ENCODE peak calls at places on chromosomes 1 and 21, in four cellular contexts. V is epithelial cell of proximal tubule, U is ovary, Z is NB4. Y is an unnamed sample.

GRCh38 chr1:205983925-205984725 is 19.1 kb downstream of the RAB7B start:
- DNase-seq in V (no peak), U (peak), Z (peak), Y (no peak)

GRCh38 chr1:241688940-241689368 is 36.9 kb downstream of the WDR64 start:
- DNase-seq in Z (no peak), V (peak), U (no peak), Y (peak)

GRCh38 chr21:32336711-32337110 is 38.1 kb downstream of the MRAP start:
- DNase-seq in V (no peak), U (no peak), Z (no peak), Y (no peak)

GRCh38 chr21:42414066-42414465 is 10.4 kb downstream of the UBASH3A start:
- DNase-seq in Z (no peak), U (no peak), V (no peak), Y (no peak)

GRCh38 chr21:39851219-39851618 is 16.0 kb upstream of the PCP4 start:
- DNase-seq in U (no peak), Z (no peak), V (no peak), Y (no peak)

GRCh38 chr1:151802372-151802771 is 2.8 kb downstream of the LINGO4 start:
- DNase-seq in Z (no peak), U (no peak), V (no peak), Y (no peak)

GRCh38 chr1:215082532-215083407 is at the start of gene KCNK2:
- DNase-seq in Z (no peak), U (peak), V (no peak), Y (no peak)

GRCh38 chr21:15289896-15290841 is 225.4 kb upstream of the NRIP1 start:
- DNase-seq in V (no peak), Z (no peak), U (no peak), Y (no peak)

GRCh38 chr1:75133754-75134655 is at the start of gene LHX8:
- DNase-seq in V (no peak), Z (no peak), U (no peak), Y (no peak)

GRCh38 chr1:29833596-29833995 is 597.3 kb downstream of the PTPRU start:
- DNase-seq in V (no peak), U (no peak), Z (no peak), Y (no peak)

GRCh38 chr1:24745711-24746582 is 700 bp downstream of the CLIC4 start:
- DNase-seq in U (peak), V (no peak), Z (peak), Y (no peak)

GRCh38 chr1:20278692-20279130 is 12.0 kb upstream of the VWA5B1 start:
- DNase-seq in V (no peak), Z (peak), U (no peak), Y (no peak)

GRCh38 chr1:88985033-88985432 is 7.4 kb downstream of the KYAT3 start:
- DNase-seq in U (peak), Z (no peak), V (no peak), Y (no peak)

GRCh38 chr1:22658385-22659163 is 5.5 kb downstream of the C1QB start:
- DNase-seq in V (no peak), U (no peak), Z (no peak), Y (no peak)

GRCh38 chr1:241475688-241476087 is 43.9 kb downstream of the FH start:
- DNase-seq in V (no peak), Z (no peak), U (no peak), Y (no peak)

GRCh38 chr1:116255933-116256649 is 117.0 kb upstream of the ATP1A1 start:
- DNase-seq in Z (no peak), U (no peak), V (peak), Y (peak)
- H3K4me3 ChIP-seq in Z (no peak), U (no peak), V (no peak), Y (no peak)

GRCh38 chr1:3597599-3597964 is 13.7 kb downstream of the MEGF6 start:
- DNase-seq in U (no peak), Z (peak), V (no peak), Y (no peak)

GRCh38 chr1:3599816-3600215 is 11.5 kb downstream of the MEGF6 start:
- DNase-seq in U (no peak), V (no peak), Z (peak), Y (no peak)

GRCh38 chr1:3599286-3599811 is 12.0 kb downstream of the MEGF6 start:
- DNase-seq in V (no peak), U (no peak), Z (no peak), Y (no peak)

GRCh38 chr1:3598051-3598471 is 13.2 kb downstream of the MEGF6 start:
- DNase-seq in V (no peak), U (peak), Z (no peak), Y (no peak)

DNA sequence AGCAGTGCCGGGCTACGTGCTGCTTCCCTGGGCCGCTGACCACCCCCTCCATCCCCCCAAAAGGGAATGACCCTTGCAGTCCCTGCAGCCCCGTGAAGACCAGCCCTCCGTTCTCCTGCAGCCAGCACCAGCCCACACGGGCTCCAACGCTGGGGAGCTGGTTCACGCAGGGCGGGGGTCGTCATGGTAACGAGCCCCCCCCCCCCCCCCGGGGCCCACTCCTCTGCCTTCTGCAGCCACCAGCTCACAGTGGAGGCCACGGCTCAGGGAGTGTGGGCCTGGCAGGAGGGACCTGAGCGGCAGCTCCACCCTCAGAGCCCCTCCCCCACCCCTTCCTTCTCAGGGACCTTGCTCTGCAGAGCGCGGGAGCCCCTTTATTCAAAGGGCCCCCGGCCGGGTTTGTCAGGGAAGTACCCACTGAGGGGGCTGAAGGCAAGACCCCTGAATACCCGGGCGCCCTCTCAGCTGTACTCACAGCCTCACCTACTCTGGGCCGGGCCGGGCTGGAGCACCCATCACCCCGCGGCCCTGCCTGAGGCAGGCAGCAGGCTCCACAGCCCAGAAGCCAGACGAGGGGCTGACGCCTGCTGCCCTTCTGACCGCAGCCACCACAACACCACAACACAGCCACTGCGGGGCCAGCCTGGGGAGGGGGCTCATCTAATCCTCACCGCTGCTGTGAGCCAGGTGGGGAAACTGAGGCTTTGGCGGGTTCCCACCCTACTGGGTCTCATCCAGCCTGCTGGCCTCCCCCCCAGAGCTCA is 12.6 kb downstream of the MEGF6 start:
- DNase-seq in V (no peak), U (no peak), Z (no peak), Y (no peak)
- H3K4me3 ChIP-seq in V (no peak), U (no peak), Z (no peak), Y (no peak)

GRCh38 chr1:225811622-225812487 is 1.9 kb downstream of the EPHX1 start:
- DNase-seq in U (no peak), V (no peak), Z (peak), Y (no peak)

GRCh38 chr1:225814381-225814780 is 4.5 kb downstream of the EPHX1 start:
- DNase-seq in Z (no peak), V (no peak), U (no peak), Y (no peak)

GRCh38 chr1:225812488-225813249 is 2.7 kb downstream of the EPHX1 start:
- DNase-seq in U (no peak), V (no peak), Z (no peak), Y (no peak)

GRCh38 chr1:225815526-225816178 is 5.7 kb downstream of the EPHX1 start:
- DNase-seq in U (no peak), V (no peak), Z (no peak), Y (no peak)

DNA sequence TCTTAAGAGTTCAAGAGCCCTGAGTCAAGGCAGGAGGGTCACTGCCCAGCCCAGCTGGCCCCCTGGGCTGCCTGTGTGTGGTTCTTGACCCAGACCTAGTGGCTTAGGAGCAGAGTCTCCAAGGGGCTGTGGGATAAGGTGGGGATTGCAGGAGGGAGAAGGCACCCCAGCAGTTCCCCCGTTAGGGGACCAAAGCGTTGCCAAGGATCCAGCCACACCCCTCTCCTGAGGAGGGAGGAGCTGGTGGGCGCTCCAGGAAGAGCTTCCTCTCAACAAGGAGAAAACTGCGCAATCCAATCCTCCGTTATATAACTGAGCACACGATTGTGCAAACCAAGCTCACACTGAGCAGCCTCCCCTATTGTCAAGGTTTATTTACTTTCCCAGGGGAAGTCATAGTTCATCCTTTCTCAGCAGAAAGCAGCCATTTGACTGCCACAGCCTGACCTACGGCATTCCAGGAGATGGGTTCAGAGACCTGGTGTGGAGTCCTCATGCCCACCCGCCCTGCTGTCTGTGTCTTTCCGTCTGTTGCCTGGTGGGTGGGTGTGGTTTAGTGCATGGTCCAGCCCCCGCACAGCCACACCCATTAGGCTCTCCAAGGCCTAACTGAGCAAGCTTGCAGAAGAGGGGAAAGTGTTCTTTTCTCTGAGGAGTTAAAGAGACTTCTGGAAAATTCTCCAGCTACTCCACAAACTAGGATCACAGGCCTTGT is 3.5 kb downstream of the EPHX1 start:
- DNase-seq in V (peak), Z (peak), U (peak), Y (no peak)
- H3K4me3 ChIP-seq in V (no peak), Z (peak), U (peak), Y (no peak)

DNA sequence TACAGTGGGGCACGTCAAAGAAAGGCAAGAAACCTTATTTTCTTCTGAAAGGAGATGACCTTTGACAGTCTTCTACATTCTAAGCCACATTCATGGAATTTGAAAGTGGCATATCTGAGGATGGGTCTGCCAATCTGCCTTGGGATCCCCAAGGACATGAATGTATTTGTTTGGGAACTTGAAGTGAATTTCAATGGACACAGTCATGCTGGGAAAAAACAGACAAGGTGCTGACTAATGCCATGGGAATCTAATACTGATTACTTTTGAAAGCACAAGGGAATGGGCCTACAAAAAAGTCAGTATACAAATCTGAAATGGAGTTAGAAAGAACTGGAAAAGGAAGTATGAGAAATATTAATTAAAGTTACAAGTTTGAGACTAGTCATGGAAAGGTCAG is 128.8 kb downstream of the KCNJ6 start:
- DNase-seq in U (no peak), Z (no peak), V (peak), Y (peak)
- H3K4me3 ChIP-seq in U (no peak), Z (no peak), V (no peak), Y (no peak)

DNA sequence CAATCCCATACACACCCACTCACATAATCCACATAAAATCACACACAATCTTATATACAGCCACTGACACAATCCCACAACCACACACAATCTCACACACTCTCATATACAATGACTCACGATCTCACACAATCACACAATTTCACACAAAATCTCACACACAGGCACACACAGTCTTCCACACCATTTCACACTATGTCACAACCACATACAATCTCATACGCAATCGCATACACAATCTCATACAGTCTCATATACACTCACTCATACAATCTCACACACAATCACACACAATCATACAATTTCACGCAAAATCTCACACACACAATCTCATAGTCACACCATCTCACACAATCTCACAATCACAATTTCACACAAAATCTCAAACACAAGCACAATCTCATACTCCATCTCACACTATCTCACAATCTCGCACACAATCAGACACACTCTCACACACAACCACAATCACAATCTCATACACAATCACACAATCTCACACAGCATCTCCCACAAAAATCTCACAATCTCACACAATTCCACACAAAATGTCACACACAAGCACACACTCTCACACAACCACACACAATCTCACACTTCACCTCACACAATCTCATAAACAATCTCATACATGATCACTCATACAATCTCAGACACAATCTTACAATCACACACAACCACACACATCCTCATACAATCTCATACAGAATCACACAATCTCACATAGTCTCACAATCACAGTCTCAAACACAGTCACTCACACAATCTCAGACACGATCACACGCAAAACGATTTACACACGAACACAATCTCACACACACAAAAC is 18.5 kb downstream of the CASZ1 start:
- DNase-seq in V (no peak), U (no peak), Z (no peak), Y (no peak)
- H3K4me3 ChIP-seq in V (no peak), U (no peak), Z (no peak), Y (no peak)

GRCh38 chr1:169048043-169048442 is 58.4 kb upstream of the ATP1B1 start:
- DNase-seq in V (no peak), U (no peak), Z (peak), Y (no peak)

GRCh38 chr1:169052727-169053126 is 53.8 kb upstream of the ATP1B1 start:
- DNase-seq in U (no peak), V (no peak), Z (peak), Y (no peak)

GRCh38 chr1:169049258-169049936 is 57.1 kb upstream of the ATP1B1 start:
- DNase-seq in U (no peak), Z (no peak), V (no peak), Y (no peak)

GRCh38 chr1:169051171-169051570 is 55.3 kb upstream of the ATP1B1 start:
- DNase-seq in V (no peak), U (no peak), Z (no peak), Y (no peak)

DNA sequence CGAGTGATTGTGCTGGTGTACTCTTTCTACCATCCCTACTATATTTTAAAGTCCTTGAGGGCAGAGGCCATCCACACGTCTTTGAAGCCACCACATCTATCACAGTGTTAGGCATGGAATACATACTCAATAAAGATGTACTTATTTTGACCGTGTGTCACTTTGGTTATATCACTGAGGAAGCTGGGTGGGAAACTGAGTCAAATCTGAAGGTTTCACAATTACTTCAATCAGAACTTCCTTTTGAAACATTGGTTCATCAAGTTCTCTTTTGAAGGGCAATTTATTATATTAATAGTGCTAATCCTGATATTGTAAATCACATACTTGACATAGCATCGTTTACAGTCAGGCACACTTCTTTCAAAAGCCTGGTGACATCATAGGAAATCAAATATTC is 53.3 kb upstream of the ATP1B1 start:
- DNase-seq in Z (no peak), U (no peak), V (no peak), Y (no peak)
- H3K4me3 ChIP-seq in Z (no peak), U (no peak), V (no peak), Y (no peak)

DNA sequence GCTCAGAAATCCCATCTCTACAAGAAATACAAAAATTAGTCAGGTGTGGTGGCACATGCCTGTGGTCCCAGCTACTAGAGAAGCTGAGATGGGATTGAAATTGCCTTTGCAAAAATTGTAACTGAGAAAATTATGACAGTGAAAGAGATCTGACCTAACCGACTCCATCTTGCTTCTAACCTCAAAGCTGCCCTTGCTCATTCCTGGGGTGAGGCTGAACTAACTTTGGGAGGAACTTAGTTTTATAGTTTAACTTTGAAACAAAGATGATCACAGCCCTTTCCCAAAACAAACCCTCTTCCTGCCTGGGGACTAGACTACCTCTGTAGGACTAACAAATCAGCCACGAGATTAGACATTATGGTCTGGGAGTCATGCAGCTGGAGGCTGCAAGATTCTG is 33.8 kb upstream of the ERO1B start:
- DNase-seq in Z (no peak), U (no peak), V (no peak), Y (no peak)
- H3K4me3 ChIP-seq in Z (no peak), U (no peak), V (no peak), Y (no peak)

DNA sequence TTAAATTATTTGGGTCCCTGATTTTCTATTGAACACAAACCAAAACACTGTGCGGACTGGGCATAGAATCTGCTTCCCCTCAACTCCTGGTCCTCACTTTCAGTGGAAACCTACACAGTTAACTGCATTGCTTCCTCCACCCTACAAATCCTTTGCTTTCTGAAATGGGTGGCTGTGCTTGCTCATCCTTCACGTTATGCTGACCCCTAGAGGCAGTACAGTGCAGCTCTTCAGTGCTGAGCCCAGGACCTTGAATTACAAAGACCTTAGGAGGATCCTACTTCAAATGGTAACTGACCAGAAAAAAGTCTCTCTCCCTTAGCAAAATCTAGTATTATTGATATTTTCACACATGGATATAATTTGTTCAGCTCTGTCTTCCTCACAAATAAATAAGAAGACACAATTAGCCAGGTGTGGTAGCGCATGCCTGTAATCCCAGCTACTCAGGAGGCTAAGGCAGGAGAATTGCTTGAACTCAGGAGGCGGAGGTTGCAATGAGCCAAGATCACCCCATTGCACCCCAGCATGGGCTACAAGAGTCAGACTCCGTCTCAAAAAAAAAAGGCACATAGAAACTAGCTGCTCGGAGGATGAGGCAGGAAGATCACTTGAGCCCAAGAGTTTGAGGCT is 63.4 kb upstream of the L1TD1 start:
- DNase-seq in U (no peak), V (no peak), Z (peak), Y (peak)
- H3K4me3 ChIP-seq in U (no peak), V (no peak), Z (no peak), Y (no peak)

GRCh38 chr1:156704930-156705320 is 458 bp downstream of the CRABP2 start:
- DNase-seq in V (no peak), Z (peak), U (peak), Y (no peak)

GRCh38 chr1:156705321-156705917 is at the start of gene CRABP2:
- DNase-seq in Z (no peak), V (no peak), U (peak), Y (no peak)

GRCh38 chr1:156704166-156704711 is 1.1 kb downstream of the CRABP2 start:
- DNase-seq in Z (no peak), V (no peak), U (no peak), Y (no peak)

GRCh38 chr1:156703741-156704140 is 1.6 kb downstream of the CRABP2 start:
- DNase-seq in Z (no peak), V (no peak), U (no peak), Y (no peak)

DNA sequence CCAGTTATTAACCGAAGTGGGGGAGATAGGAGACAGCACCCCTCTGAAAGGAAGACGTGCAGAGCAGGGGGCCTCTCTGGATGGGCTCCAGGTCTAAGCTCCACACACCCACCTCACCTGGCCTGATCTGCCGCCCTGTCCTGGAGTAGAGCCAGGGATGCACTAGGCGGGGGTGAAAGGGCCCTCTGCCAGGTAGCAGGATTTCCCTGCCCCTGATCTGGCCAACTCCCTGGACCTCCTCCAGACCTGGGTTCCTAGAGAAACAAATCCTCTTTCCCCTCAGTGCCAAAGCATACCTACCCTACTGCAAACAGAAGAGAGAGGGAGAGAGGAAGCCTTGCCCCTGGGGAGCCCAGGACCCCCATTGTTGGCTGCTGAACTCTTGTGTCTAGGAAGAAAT is 2.0 kb downstream of the CRABP2 start:
- DNase-seq in V (no peak), Z (no peak), U (no peak), Y (no peak)
- H3K4me3 ChIP-seq in V (no peak), Z (no peak), U (no peak), Y (no peak)

GRCh38 chr1:147177611-147178370 is 5.5 kb upstream of the PRKAB2 start:
- DNase-seq in Z (no peak), U (no peak), V (no peak), Y (no peak)
- H3K4me3 ChIP-seq in Z (no peak), U (no peak), V (no peak), Y (peak)

Y was measured in kidney epithelial cell.